ENCODE peak calls at places on chromosomes 11 and 22, in ten cellular contexts. E, D, R, A, T, U, N, X, H and Y are unnamed samples.
A peak's percentile ranks its signal among the peaks of the same experiment; 100 is the strongest.

GRCh38 chr22:17875156-17875555 is 100.9 kb upstream of the BID start:
- DNase-seq in X (no peak), A (no peak), N (no peak), D (no peak), H (peak; percentile 52), U (no peak), R (no peak), E (no peak), T (no peak), Y (no peak)

GRCh38 chr11:130340671-130341319 is 26.1 kb upstream of the ZBTB44 start:
- DNase-seq in H (no peak), E (no peak), N (peak; percentile 39), A (no peak), X (no peak), T (peak; percentile 31), R (no peak), D (no peak), U (peak; percentile 42), Y (no peak)

GRCh38 chr22:31361743-31362142 is 15.6 kb upstream of the PATZ1 start:
- DNase-seq in T (no peak), D (no peak), N (no peak), A (no peak), H (no peak), R (no peak), U (no peak), X (no peak), E (no peak), Y (no peak)

GRCh38 chr11:12143461-12144258 is 33.3 kb downstream of the MICAL2 start:
- DNase-seq in E (no peak), T (no peak), A (no peak), U (no peak), H (no peak), N (no peak), D (no peak), R (no peak), X (no peak), Y (peak; percentile 73)

GRCh38 chr11:106988151-106988806 is 30.0 kb downstream of the GUCY1A2 start:
- DNase-seq in D (peak; percentile 52), E (no peak), N (no peak), H (no peak), U (no peak), A (no peak), T (peak; percentile 86), R (no peak), X (no peak), Y (peak; percentile 88)

GRCh38 chr11:35662649-35663407 is at the start of gene TRIM44:
- DNase-seq in R (peak; percentile 83), H (peak; percentile 67), T (peak; percentile 73), N (peak; percentile 89), D (peak; percentile 42), X (peak; percentile 90), A (peak; percentile 77), E (peak; percentile 91), U (peak; percentile 90), Y (peak; percentile 88)

GRCh38 chr11:83438438-83438837 is 152.3 kb upstream of the CCDC90B start:
- DNase-seq in U (no peak), X (no peak), E (no peak), H (no peak), T (no peak), R (no peak), A (no peak), D (no peak), N (no peak), Y (no peak)

GRCh38 chr11:19702620-19703019 is 10.0 kb upstream of the NAV2 start:
- DNase-seq in A (no peak), E (no peak), T (no peak), N (no peak), D (no peak), U (no peak), H (no peak), R (no peak), X (no peak), Y (no peak)

GRCh38 chr22:18056161-18056666 is 21.6 kb upstream of the PEX26 start:
- DNase-seq in A (peak; percentile 48), H (peak; percentile 25), U (no peak), R (no peak), N (no peak), X (no peak), E (no peak), D (peak; percentile 52), T (peak; percentile 92), Y (peak; percentile 70)

GRCh38 chr11:65655570-65656332 is 7.0 kb downstream of the RELA start:
- DNase-seq in A (no peak), R (no peak), T (no peak), D (no peak), E (no peak), U (no peak), X (no peak), N (no peak), H (no peak), Y (no peak)